ENCODE peak calls at places on chromosome 22, in seven cellular contexts. A is PC-3, Z is neural progenitor cell, O is AG04450, C is endothelial cell, B is GM13976, M is ovary. V is an unnamed sample.

GRCh38 chr22:25404923-25405853 is 159.3 kb upstream of the GRK3 start:
- DNase-seq in C (peak), Z (peak), A (peak), B (peak), O (no peak), M (peak), V (peak)

GRCh38 chr22:41757507-41757906 is 43.0 kb upstream of the CCDC134 start:
- DNase-seq in B (no peak), C (no peak), Z (no peak), A (no peak), O (no peak), M (no peak), V (no peak)

GRCh38 chr22:25419247-25420113 is 145.0 kb upstream of the GRK3 start:
- DNase-seq in M (no peak), O (no peak), Z (no peak), C (peak), B (no peak), A (no peak), V (no peak)

GRCh38 chr22:42520663-42521546 is 1.3 kb upstream of the RRP7A start:
- DNase-seq in C (no peak), A (no peak), B (no peak), M (no peak), Z (no peak), O (no peak), V (no peak)

GRCh38 chr22:19904174-19904856 is 37.3 kb upstream of the COMT start:
- DNase-seq in C (no peak), A (no peak), M (no peak), B (no peak), O (no peak), Z (no peak), V (no peak)

GRCh38 chr22:45478108-45478771 is 24.4 kb upstream of the FBLN1 start:
- DNase-seq in O (peak), A (peak), B (no peak), M (peak), Z (no peak), C (no peak), V (no peak)

GRCh38 chr22:30857103-30857502 is 111.5 kb downstream of the MORC2 start:
- DNase-seq in Z (no peak), O (no peak), C (no peak), A (no peak), B (no peak), M (no peak), V (no peak)

GRCh38 chr22:26570126-26570525 is 19.8 kb downstream of the TPST2 start:
- DNase-seq in M (no peak), B (no peak), C (no peak), A (no peak), O (no peak), Z (no peak), V (no peak)

GRCh38 chr22:32200752-32201151 is 4.1 kb downstream of the RFPL2 start:
- DNase-seq in Z (no peak), A (no peak), M (no peak), B (no peak), C (no peak), O (no peak), V (no peak)

GRCh38 chr22:43094551-43094950 is 5.4 kb upstream of the TTLL1 start:
- DNase-seq in B (no peak), Z (no peak), C (no peak), M (no peak), O (no peak), A (no peak), V (no peak)

GRCh38 chr22:19942071-19942885 is 660 bp upstream of the TXNRD2 start:
- DNase-seq in C (no peak), M (no peak), A (no peak), B (no peak), Z (no peak), O (no peak), V (peak)

GRCh38 chr22:27918351-27919221 is 470 bp downstream of the PITPNB start:
- DNase-seq in M (peak), B (peak), A (peak), O (no peak), C (peak), Z (peak), V (peak)

GRCh38 chr22:22703715-22704114 is 59.3 kb downstream of the GGTLC2 start:
- DNase-seq in Z (no peak), C (no peak), B (no peak), M (no peak), O (no peak), A (peak), V (no peak)

GRCh38 chr22:31055322-31056159 is 25.6 kb upstream of the SMTN start:
- DNase-seq in M (peak), A (peak), Z (peak), B (no peak), O (peak), C (no peak), V (no peak)

GRCh38 chr22:31730344-31730711 is 19.6 kb downstream of the PRR14L start:
- DNase-seq in Z (peak), A (no peak), B (no peak), O (no peak), C (no peak), M (no peak), V (no peak)

GRCh38 chr22:43996170-43996980 is 27.7 kb upstream of the PARVB start:
- DNase-seq in O (no peak), Z (no peak), C (peak), M (no peak), B (peak), A (no peak), V (peak)

GRCh38 chr22:41576877-41577276 is 12.8 kb downstream of the PMM1 start:
- DNase-seq in B (peak), O (no peak), C (peak), Z (peak), M (no peak), A (peak), V (peak)

GRCh38 chr22:30290679-30291333 is 1.5 kb upstream of the CASTOR1 start:
- DNase-seq in Z (peak), A (peak), M (peak), B (no peak), C (peak), O (no peak), V (no peak)

GRCh38 chr22:19815093-19815822 is 39.4 kb downstream of the GNB1L start:
- DNase-seq in M (no peak), O (no peak), B (no peak), Z (no peak), C (no peak), A (no peak), V (no peak)

GRCh38 chr22:19708323-19709011 is 5.8 kb upstream of the SEPTIN5 start:
- DNase-seq in C (no peak), M (no peak), O (no peak), B (peak), A (no peak), Z (no peak), V (no peak)

GRCh38 chr22:27637604-27638003 is 164.0 kb downstream of the MN1 start:
- DNase-seq in Z (no peak), B (no peak), O (no peak), A (peak), M (no peak), C (no peak), V (no peak)

GRCh38 chr22:24141586-24141985 is 39.7 kb upstream of the SUSD2 start:
- DNase-seq in A (peak), C (no peak), M (no peak), Z (no peak), O (no peak), B (peak), V (peak)

GRCh38 chr22:19579880-19580279 is 55.7 kb upstream of the CLDN5 start:
- DNase-seq in B (peak), M (no peak), Z (no peak), O (no peak), C (peak), A (peak), V (no peak)

GRCh38 chr22:30159561-30160353 is 79.5 kb downstream of the HORMAD2 start:
- DNase-seq in B (no peak), O (peak), C (no peak), Z (no peak), A (peak), M (no peak), V (no peak)

GRCh38 chr22:42992092-42992491 is 22.9 kb downstream of the PACSIN2 start:
- DNase-seq in O (no peak), A (no peak), Z (no peak), C (no peak), M (no peak), B (no peak), V (no peak)

GRCh38 chr22:30878516-30879365 is 89.8 kb downstream of the MORC2 start:
- DNase-seq in B (no peak), M (no peak), O (no peak), Z (no peak), C (no peak), A (no peak), V (no peak)

GRCh38 chr22:28714043-28714442 is 27.6 kb downstream of the CHEK2 start:
- DNase-seq in A (no peak), O (no peak), B (no peak), M (no peak), Z (no peak), C (no peak), V (no peak)

GRCh38 chr22:41699264-41700104 is at the start of gene MEI1:
- DNase-seq in A (no peak), Z (peak), C (no peak), M (peak), O (peak), B (peak), V (peak)

GRCh38 chr22:17918840-17919239 is 105.5 kb downstream of the MICAL3 start:
- DNase-seq in O (no peak), Z (no peak), B (no peak), M (no peak), C (no peak), A (peak), V (no peak)

GRCh38 chr22:43592470-43592869 is 180.7 kb downstream of the MPPED1 start:
- DNase-seq in O (no peak), A (no peak), B (no peak), M (no peak), Z (peak), C (peak), V (no peak)

GRCh38 chr22:44449061-44449682 is 48.9 kb downstream of the RTL6 start:
- DNase-seq in C (no peak), B (no peak), O (peak), A (peak), Z (no peak), M (no peak), V (no peak)

GRCh38 chr22:33271390-33272161 is 213.4 kb upstream of the SYN3 start:
- DNase-seq in B (peak), M (peak), Z (peak), C (no peak), O (no peak), A (no peak), V (peak)
- TF ChIP-seq CTCF in B (no peak), M (no peak), Z (no peak), C (no peak), O (no peak), A (no peak), V (no peak)

DNA sequence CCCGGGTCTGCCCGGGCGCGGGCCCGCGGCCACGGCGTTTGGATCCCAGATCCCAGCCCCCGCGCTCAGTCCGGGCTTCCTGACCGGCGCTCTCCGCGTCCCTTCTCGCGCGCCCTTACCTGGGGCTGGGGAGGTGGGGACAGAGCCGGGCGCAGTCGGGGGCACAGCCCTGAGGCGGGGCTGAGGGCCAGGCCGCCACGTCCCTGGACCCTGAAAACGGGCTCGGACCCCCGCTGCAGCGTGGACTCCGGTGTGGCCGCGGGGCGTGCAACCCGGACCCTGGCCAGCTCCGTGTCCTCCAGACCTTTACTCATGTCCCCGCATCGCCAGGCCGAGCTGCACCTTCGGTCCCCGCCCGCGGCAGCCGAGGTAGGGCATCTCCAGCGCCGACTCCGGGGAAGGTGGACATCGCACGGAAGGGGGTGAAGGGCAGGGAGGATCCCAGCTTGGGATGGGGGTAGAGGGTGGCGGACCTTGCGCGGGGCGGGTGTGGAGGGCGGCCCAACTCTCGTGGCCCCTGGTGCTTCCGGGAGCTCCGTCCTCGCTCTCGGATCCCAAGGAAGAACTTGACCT is 9.9 kb upstream of the AIFM3 start:
- DNase-seq in B (peak), O (no peak), C (no peak), M (no peak), A (peak), Z (peak), V (no peak)
- TF ChIP-seq CTCF in B (no peak), O (no peak), C (no peak), M (no peak), A (no peak), Z (no peak), V (no peak)

DNA sequence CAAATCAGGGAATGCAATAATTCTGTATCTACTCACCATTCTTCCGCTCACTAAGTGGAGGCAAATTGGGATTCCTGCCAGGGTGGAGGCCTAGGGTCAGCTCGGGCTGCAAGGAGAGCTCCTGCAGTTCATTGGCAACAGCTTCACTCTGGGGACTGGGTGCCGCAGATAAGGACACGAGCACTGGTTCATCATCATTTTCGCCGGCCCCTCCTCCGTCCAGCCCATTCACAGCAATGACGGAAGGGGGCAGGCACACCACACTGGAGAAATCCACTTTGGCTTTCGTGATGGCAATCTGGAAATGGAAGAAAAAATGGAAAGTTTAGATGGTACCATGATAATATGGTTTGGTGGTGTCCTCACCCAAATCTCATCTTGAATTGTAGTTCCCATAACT is 84.4 kb downstream of the MRTFA start:
- DNase-seq in C (no peak), O (no peak), M (no peak), Z (no peak), B (no peak), A (no peak), V (no peak)
- TF ChIP-seq CTCF in C (no peak), O (no peak), M (no peak), Z (no peak), B (no peak), A (no peak), V (no peak)

GRCh38 chr22:35454416-35455054 is 54.6 kb downstream of the MCM5 start:
- DNase-seq in O (no peak), A (peak), B (no peak), C (no peak), Z (peak), M (no peak), V (no peak)
- TF ChIP-seq CTCF in O (peak), A (no peak), B (no peak), C (no peak), Z (peak), M (no peak), V (no peak)

GRCh38 chr22:36348760-36349159 is 39.0 kb downstream of the MYH9 start:
- DNase-seq in O (no peak), M (no peak), A (no peak), Z (no peak), B (no peak), C (no peak), V (no peak)

GRCh38 chr22:36351921-36352774 is 35.6 kb downstream of the MYH9 start:
- DNase-seq in A (peak), M (no peak), Z (no peak), B (no peak), C (no peak), O (no peak), V (no peak)

GRCh38 chr22:36349726-36350125 is 38.0 kb downstream of the MYH9 start:
- DNase-seq in B (no peak), C (no peak), Z (no peak), A (no peak), M (no peak), O (no peak), V (no peak)

GRCh38 chr22:36352775-36353507 is 34.8 kb downstream of the MYH9 start:
- DNase-seq in Z (peak), M (peak), C (no peak), A (no peak), B (no peak), O (peak), V (no peak)

GRCh38 chr22:36350751-36351594 is 36.8 kb downstream of the MYH9 start:
- DNase-seq in C (no peak), O (no peak), Z (no peak), A (peak), M (peak), B (no peak), V (no peak)
- TF ChIP-seq CTCF in C (no peak), O (peak), Z (no peak), A (peak), M (peak), B (no peak), V (no peak)

GRCh38 chr22:37692627-37693285 is 4.1 kb upstream of the TRIOBP start:
- DNase-seq in Z (no peak), O (no peak), M (no peak), A (no peak), C (no peak), B (no peak), V (no peak)

GRCh38 chr22:37690901-37691504 is 4.9 kb downstream of the NOL12 start:
- DNase-seq in O (no peak), C (no peak), Z (no peak), M (no peak), B (no peak), A (peak), V (no peak)

GRCh38 chr22:37701121-37701786 is 4.4 kb downstream of the TRIOBP start:
- DNase-seq in M (no peak), A (peak), C (no peak), Z (no peak), B (no peak), O (no peak), V (no peak)

GRCh38 chr22:37697540-37697835 is 640 bp downstream of the TRIOBP start:
- DNase-seq in Z (no peak), M (no peak), A (no peak), C (no peak), O (no peak), B (no peak), V (no peak)

DNA sequence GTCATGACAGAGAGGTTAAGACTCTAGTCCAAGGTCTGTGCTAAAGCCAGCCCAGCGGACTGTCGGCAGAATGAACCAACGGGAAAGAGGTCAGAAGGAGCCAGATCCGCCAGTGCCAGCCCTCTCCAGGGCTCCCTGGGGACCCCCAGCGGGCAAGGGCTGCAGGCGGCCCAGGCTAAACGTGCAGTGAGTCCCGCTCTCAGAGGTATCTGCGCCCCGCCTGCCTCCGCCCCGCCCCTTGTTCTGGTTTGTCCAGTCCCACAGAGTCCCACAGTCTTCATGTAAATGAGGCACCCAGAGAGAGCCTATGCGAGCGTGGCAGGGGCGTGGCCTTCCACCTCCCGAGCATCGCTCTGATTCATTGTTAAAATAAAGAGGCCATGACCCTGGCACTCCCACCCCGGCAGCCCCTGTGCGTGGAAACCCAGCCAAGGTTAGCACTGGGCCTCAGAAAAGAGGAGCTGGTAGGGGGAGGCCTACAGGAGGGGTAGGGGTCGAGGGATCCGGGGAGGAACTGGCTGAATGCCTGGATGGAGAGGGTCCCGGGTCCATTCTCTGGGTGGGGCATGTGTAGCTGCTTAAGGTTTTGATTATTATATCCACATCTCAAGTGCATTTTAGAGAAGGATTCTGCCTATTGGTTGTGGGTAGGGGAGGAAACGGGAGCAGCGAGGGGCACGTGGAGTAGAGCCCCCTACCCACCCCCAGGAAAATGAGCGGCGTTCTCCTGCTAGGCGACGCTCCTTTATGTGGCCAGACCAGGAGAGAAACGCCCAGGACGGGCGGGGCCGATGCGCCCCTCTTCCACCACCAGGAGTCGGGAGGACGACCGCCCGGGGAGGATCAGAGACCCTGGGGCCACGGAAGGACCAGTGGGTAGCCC is at the start of gene TRIOBP:
- DNase-seq in C (peak), Z (peak), A (peak), M (peak), O (peak), B (peak), V (peak)
- TF ChIP-seq CTCF in C (no peak), Z (peak), A (peak), M (peak), O (peak), B (peak), V (peak)

DNA sequence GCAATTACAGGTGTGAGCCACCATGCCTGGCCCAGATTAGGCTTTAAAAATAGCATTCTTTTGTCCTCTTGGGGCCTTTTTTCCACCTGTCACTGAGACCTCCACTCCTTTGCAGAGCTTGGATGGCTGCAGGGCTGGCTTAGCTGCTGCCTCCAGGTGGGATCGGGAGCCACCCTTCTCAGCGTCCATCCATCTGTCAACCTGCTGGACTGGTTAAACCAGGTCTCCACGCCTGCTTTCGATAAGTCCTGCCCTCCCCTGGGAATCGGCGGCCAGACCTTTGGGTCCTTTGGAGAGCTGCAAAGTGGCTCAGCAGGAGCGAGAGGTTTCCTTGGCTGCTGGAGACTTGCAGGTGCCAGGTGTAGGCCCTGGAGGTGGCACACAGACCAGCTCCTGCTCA is 23.4 kb upstream of the GRAMD4 start:
- DNase-seq in B (no peak), M (no peak), Z (no peak), C (no peak), A (peak), O (no peak), V (no peak)
- TF ChIP-seq CTCF in B (no peak), M (no peak), Z (no peak), C (no peak), A (peak), O (no peak), V (no peak)

GRCh38 chr22:49636214-49636613 is 191.5 kb downstream of the BRD1 start:
- DNase-seq in B (no peak), C (no peak), Z (no peak), M (no peak), A (no peak), O (no peak), V (no peak)

GRCh38 chr22:49637255-49637760 is 190.4 kb downstream of the BRD1 start:
- DNase-seq in M (no peak), B (no peak), O (no peak), A (no peak), C (no peak), Z (no peak), V (no peak)

GRCh38 chr22:49638788-49639187 is 188.9 kb downstream of the BRD1 start:
- DNase-seq in B (no peak), C (no peak), Z (peak), M (no peak), A (peak), O (no peak), V (no peak)

GRCh38 chr22:49638001-49638400 is 189.7 kb downstream of the BRD1 start:
- DNase-seq in Z (no peak), A (no peak), C (no peak), O (no peak), M (no peak), B (no peak), V (no peak)

GRCh38 chr22:49636649-49637048 is 191.0 kb downstream of the BRD1 start:
- DNase-seq in O (no peak), A (no peak), M (no peak), C (no peak), Z (no peak), B (no peak), V (no peak)
- TF ChIP-seq CTCF in O (no peak), A (no peak), M (no peak), C (no peak), Z (no peak), B (no peak), V (no peak)